ENCODE peak calls at places on chromosomes 3 and 15, in seven cellular contexts. M is HCT116, Q is IMR-90, E is H1, G is HepG2, A is K562, C is GM12878. B is an unnamed sample.

GRCh38 chr3:62186967-62187366 is 186.4 kb downstream of the FEZF2 start:
- DNase-seq in M (peak; percentile 0), Q (peak; percentile 31), E (no peak), G (peak; percentile 7), A (peak; percentile 8), C (no peak), B (peak; percentile 21)

GRCh38 chr15:42736178-42736792 is 643 bp downstream of the CDAN1 start:
- DNase-seq in M (no peak), Q (no peak), E (no peak), G (no peak), A (peak; percentile 24), C (no peak), B (peak; percentile 17)

GRCh38 chr3:177781686-177782161 is 584.4 kb upstream of the TBL1XR1 start:
- DNase-seq in M (no peak), Q (peak; percentile 79), E (no peak), G (no peak), A (no peak), C (no peak), B (no peak)

GRCh38 chr15:50003786-50004334 is 115.2 kb downstream of the ATP8B4 start:
- DNase-seq in M (peak; percentile 80), Q (peak; percentile 87), E (peak; percentile 92), G (peak; percentile 78), A (peak; percentile 91), C (peak; percentile 37), B (peak; percentile 63)

GRCh38 chr3:16338999-16339398 is 74.0 kb downstream of the OXNAD1 start:
- DNase-seq in M (no peak), Q (peak; percentile 97), E (no peak), G (peak; percentile 16), A (no peak), C (no peak), B (peak; percentile 31)

GRCh38 chr15:89451846-89452245 is 44.5 kb downstream of the RHCG start:
- DNase-seq in M (no peak), Q (no peak), E (no peak), G (no peak), A (no peak), C (no peak), B (no peak)

GRCh38 chr15:88331291-88331690 is 74.8 kb upstream of the NTRK3 start:
- DNase-seq in M (peak; percentile 72), Q (peak; percentile 4), E (peak; percentile 96), G (peak; percentile 29), A (peak; percentile 68), C (no peak), B (peak; percentile 6)

GRCh38 chr3:98057631-98058030 is 22.5 kb upstream of the GABRR3 start:
- DNase-seq in M (no peak), Q (no peak), E (no peak), G (no peak), A (no peak), C (no peak), B (no peak)

GRCh38 chr3:186760141-186760813 is 23.1 kb upstream of the EIF4A2 start:
- DNase-seq in M (peak; percentile 84), Q (no peak), E (no peak), G (peak; percentile 46), A (no peak), C (no peak), B (no peak)

GRCh38 chr3:3817870-3818269 is 18.6 kb downstream of the LRRN1 start:
- DNase-seq in M (no peak), Q (no peak), E (no peak), G (no peak), A (no peak), C (no peak), B (no peak)

GRCh38 chr15:89374116-89375004 is 39.7 kb upstream of the POLG start:
- DNase-seq in M (no peak), Q (no peak), E (no peak), G (no peak), A (no peak), C (no peak), B (no peak)

GRCh38 chr3:177812492-177812891 is 615.2 kb upstream of the TBL1XR1 start:
- DNase-seq in M (no peak), Q (no peak), E (no peak), G (no peak), A (no peak), C (no peak), B (no peak)

GRCh38 chr3:56799251-56799882 is 2.4 kb downstream of the ARHGEF3 start:
- DNase-seq in M (peak; percentile 49), Q (peak; percentile 63), E (no peak), G (peak; percentile 73), A (peak; percentile 52), C (no peak), B (peak; percentile 77)

GRCh38 chr3:155581579-155581978 is 163.3 kb downstream of the PLCH1 start:
- DNase-seq in M (no peak), Q (no peak), E (no peak), G (no peak), A (peak; percentile 6), C (no peak), B (no peak)

GRCh38 chr3:149487598-149488197 is 13.2 kb downstream of the TM4SF4 start:
- DNase-seq in M (peak; percentile 61), Q (no peak), E (peak; percentile 85), G (no peak), A (peak; percentile 30), C (no peak), B (no peak)

GRCh38 chr3:46673151-46674030 is 20.1 kb downstream of the ALS2CL start:
- DNase-seq in M (no peak), Q (no peak), E (no peak), G (no peak), A (no peak), C (no peak), B (no peak)

GRCh38 chr15:52778457-52778856 is 11.7 kb downstream of the ONECUT1 start:
- DNase-seq in M (no peak), Q (no peak), E (peak; percentile 46), G (no peak), A (no peak), C (no peak), B (no peak)

GRCh38 chr3:13716540-13717221 is 163.2 kb downstream of the WNT7A start:
- DNase-seq in M (no peak), Q (no peak), E (peak; percentile 35), G (no peak), A (no peak), C (no peak), B (no peak)

GRCh38 chr15:30859091-30859874 is 44.4 kb upstream of the FAN1 start:
- DNase-seq in M (peak; percentile 6), Q (peak; percentile 29), E (no peak), G (peak; percentile 14), A (peak; percentile 18), C (no peak), B (peak; percentile 62)

GRCh38 chr15:26891448-26891881 is 24.6 kb downstream of the GABRA5 start:
- DNase-seq in M (no peak), Q (peak; percentile 38), E (peak; percentile 93), G (peak; percentile 36), A (peak; percentile 83), C (no peak), B (peak; percentile 46)

GRCh38 chr3:70558955-70559354 is 246.5 kb upstream of the MDFIC2 start:
- DNase-seq in M (no peak), Q (no peak), E (no peak), G (no peak), A (no peak), C (no peak), B (no peak)

GRCh38 chr15:91795281-91795680 is 58.2 kb upstream of the SLCO3A1 start:
- DNase-seq in M (no peak), Q (no peak), E (no peak), G (no peak), A (no peak), C (no peak), B (no peak)

GRCh38 chr3:197458179-197458707 is 97.5 kb downstream of the BDH1 start:
- DNase-seq in M (no peak), Q (peak; percentile 13), E (no peak), G (peak; percentile 80), A (no peak), C (no peak), B (no peak)

DNA sequence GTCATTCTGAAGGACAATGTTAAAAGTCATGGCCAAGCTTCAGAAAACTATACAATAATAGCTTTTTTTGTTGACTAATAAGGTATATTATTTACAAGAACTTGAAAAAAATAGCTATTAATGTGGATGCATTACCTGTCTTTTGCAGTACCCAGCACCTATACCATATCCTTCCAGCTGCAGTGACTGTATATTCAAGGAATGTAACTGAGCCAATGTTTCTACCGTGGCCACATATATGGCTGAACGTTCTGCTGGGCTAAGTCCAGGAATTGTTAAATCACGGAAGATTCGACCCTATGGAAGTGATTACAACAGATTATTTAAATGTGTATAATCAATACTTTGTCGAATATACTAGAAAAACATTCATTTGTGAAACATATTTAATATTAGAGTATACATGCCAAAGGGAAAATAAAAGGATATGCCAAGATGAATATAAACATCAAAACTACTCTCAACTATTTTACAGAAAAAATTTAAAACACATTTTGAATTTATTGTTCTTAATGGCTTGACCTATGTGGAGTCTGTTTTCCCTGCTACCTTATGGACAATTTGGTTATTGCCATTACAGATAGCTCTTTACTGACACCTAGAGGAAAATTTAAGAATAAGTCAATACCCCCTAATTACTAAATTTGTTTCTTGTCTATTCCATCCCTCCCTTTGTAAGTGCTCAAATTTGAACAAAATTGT is 17.6 kb downstream of the ACAD11 start:
- DNase-seq in M (peak; percentile 22), Q (peak; percentile 67), E (no peak), G (peak; percentile 45), A (peak; percentile 28), C (no peak), B (peak; percentile 72)
- TF ChIP-seq POLR2A in M (no peak), Q (peak; percentile 29), E (no peak), G (no peak), A (no peak), C (no peak), B (no peak)

GRCh38 chr3:73601031-73601430 is 23.7 kb downstream of the PDZRN3 start:
- DNase-seq in M (no peak), Q (peak; percentile 31), E (no peak), G (no peak), A (no peak), C (no peak), B (no peak)
- H3K4me1 ChIP-seq in M (no peaks in the 10 kb centered on the region), Q (peaks cover 14% of the 10 kb centered on the region), E (peaks cover 6% of the 10 kb centered on the region), G (no peaks in the 10 kb centered on the region), A (no peaks in the 10 kb centered on the region), C (no peaks in the 10 kb centered on the region), B (no peaks in the 10 kb centered on the region)

DNA sequence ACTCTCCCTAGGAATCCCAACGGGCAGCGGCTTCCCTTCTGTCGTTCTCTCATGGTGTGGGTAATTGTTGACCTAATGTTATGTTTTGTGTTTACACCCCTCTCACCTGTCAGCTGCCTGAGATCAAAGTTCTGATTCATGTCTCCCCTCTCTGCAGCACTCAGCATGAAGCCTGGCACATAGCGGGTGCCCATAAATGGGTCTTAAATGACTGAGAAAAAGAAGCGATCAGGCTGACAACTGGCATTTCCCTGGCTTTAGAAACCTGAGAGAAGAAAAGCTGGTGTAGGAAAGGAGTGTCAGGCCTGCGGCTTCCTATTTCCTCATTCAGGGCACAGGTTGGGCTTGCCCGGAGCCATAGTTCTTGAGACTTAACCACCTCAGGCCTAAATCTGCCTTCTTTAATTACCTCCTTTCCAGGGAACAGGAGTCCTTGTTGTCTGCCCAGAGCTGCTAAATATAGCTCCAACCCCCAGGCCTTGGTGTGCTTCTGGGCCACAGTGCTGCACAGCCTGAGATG is 31.8 kb downstream of the LPP start:
- DNase-seq in M (no peak), Q (no peak), E (no peak), G (peak; percentile 85), A (no peak), C (no peak), B (no peak)
- H3K9ac ChIP-seq in M (no peak overlapping the region), Q (no peak overlapping the region), E (no peak overlapping the region), G (peak overlapping the region; percentile 56), A (no peak overlapping the region), C (no peak overlapping the region), B (no peak overlapping the region)

DNA sequence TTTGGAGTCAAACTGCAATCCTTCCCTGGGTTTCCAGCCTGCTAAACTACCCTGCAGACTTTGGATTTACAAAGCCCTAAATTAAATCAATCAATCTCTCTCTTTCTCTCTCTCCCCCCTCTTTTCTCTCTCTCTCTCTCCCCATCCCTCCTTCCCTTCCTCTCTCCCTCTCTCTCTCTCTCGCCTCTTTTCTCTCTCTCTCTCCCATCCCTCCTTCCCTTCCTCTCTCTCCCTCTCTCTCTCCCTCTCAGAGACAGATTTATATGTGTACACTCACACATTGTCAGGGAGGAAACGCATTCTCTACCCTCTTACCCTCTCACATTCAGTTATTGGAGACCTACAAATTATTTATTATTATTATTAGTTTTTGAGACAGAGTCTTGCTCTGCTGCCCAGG is 47.0 kb downstream of the GRK7 start:
- DNase-seq in M (no peak), Q (no peak), E (no peak), G (no peak), A (no peak), C (no peak), B (no peak)
- TF ChIP-seq POLR2A in M (no peak), Q (no peak), E (no peak), G (no peak), A (no peak), C (no peak), B (no peak)

B was measured in endothelial cell of umbilical vein.